ENCODE peak calls at places on chromosomes 6 and 20, in eight cellular contexts. C, V, H, K, U, N, O and F are unnamed samples.

GRCh38 chr20:38228436-38228835 is 32.1 kb downstream of the KIAA1755 start:
- DNase-seq in C (no peak), V (no peak), H (no peak), K (no peak), U (no peak), N (no peak), O (no peak), F (no peak)

GRCh38 chr20:58638467-58639181 is 12.5 kb upstream of the STX16 start:
- DNase-seq in C (no peak), V (peak; percentile 51), H (no peak), K (no peak), U (peak; percentile 7), N (no peak), O (no peak), F (no peak)

GRCh38 chr6:132715204-132715603 is 1.3 kb upstream of the VNN1 start:
- DNase-seq in C (peak; percentile 50), V (no peak), H (no peak), K (peak; percentile 65), U (no peak), N (no peak), O (peak; percentile 13), F (peak; percentile 70)

GRCh38 chr6:168129292-168130167 is 50.5 kb upstream of the FRMD1 start:
- DNase-seq in C (no peak), V (no peak), H (no peak), K (no peak), U (no peak), N (no peak), O (no peak), F (no peak)

GRCh38 chr20:31572042-31572700 is 32.9 kb upstream of the ID1 start:
- DNase-seq in C (no peak), V (no peak), H (no peak), K (no peak), U (no peak), N (no peak), O (no peak), F (no peak)

GRCh38 chr6:10402648-10403311 is 12.1 kb downstream of the TFAP2A start:
- DNase-seq in C (no peak), V (no peak), H (no peak), K (no peak), U (no peak), N (no peak), O (no peak), F (no peak)

GRCh38 chr6:151059612-151060095 is 180.1 kb upstream of the AKAP12 start:
- DNase-seq in C (no peak), V (no peak), H (no peak), K (no peak), U (no peak), N (no peak), O (no peak), F (no peak)

GRCh38 chr6:73564578-73565345 is 43.9 kb upstream of the EEF1A1 start:
- DNase-seq in C (no peak), V (no peak), H (no peak), K (no peak), U (no peak), N (no peak), O (no peak), F (no peak)

GRCh38 chr6:90479603-90479926 is 107.3 kb downstream of the MAP3K7 start:
- DNase-seq in C (no peak), V (no peak), H (no peak), K (no peak), U (no peak), N (no peak), O (no peak), F (no peak)

GRCh38 chr6:129500958-129501381 is 209.0 kb downstream of the ARHGAP18 start:
- DNase-seq in C (no peak), V (no peak), H (no peak), K (peak; percentile 44), U (no peak), N (no peak), O (no peak), F (no peak)

GRCh38 chr20:35899064-35899463 is 55.2 kb downstream of the SCAND1 start:
- DNase-seq in C (no peak), V (no peak), H (no peak), K (no peak), U (no peak), N (no peak), O (no peak), F (no peak)

GRCh38 chr6:51299649-51300380 is 481.1 kb downstream of the TFAP2B start:
- DNase-seq in C (no peak), V (no peak), H (no peak), K (no peak), U (no peak), N (no peak), O (no peak), F (no peak)

GRCh38 chr20:34570859-34571306 is 12.4 kb downstream of the MAP1LC3A start:
- DNase-seq in C (no peak), V (no peak), H (peak; percentile 5), K (no peak), U (no peak), N (no peak), O (no peak), F (peak; percentile 43)

GRCh38 chr6:21594427-21595264 is 1.1 kb downstream of the SOX4 start:
- DNase-seq in C (peak; percentile 68), V (peak; percentile 91), H (peak; percentile 76), K (peak; percentile 29), U (peak; percentile 59), N (peak; percentile 32), O (peak; percentile 60), F (peak; percentile 67)

GRCh38 chr6:144277605-144278227 is 7.4 kb upstream of the UTRN start:
- DNase-seq in C (no peak), V (no peak), H (no peak), K (no peak), U (no peak), N (no peak), O (no peak), F (no peak)

GRCh38 chr6:105045546-105045945 is 88.6 kb downstream of the LIN28B start:
- DNase-seq in C (no peak), V (no peak), H (no peak), K (peak; percentile 77), U (no peak), N (no peak), O (no peak), F (no peak)

GRCh38 chr6:52144196-52145076 is 41.7 kb upstream of the IL17A start:
- DNase-seq in C (no peak), V (no peak), H (no peak), K (no peak), U (no peak), N (no peak), O (no peak), F (no peak)

GRCh38 chr20:61236677-61237076 is 15.4 kb upstream of the CDH4 start:
- DNase-seq in C (no peak), V (no peak), H (no peak), K (no peak), U (no peak), N (no peak), O (no peak), F (no peak)

GRCh38 chr20:61234224-61234623 is 17.8 kb upstream of the CDH4 start:
- DNase-seq in C (no peak), V (no peak), H (no peak), K (no peak), U (no peak), N (no peak), O (no peak), F (no peak)

GRCh38 chr20:61230166-61230565 is 21.9 kb upstream of the CDH4 start:
- DNase-seq in C (no peak), V (no peak), H (no peak), K (no peak), U (no peak), N (no peak), O (no peak), F (no peak)

GRCh38 chr20:61233590-61233989 is 18.5 kb upstream of the CDH4 start:
- DNase-seq in C (no peak), V (no peak), H (no peak), K (no peak), U (no peak), N (no peak), O (no peak), F (no peak)
- H3K27me3 ChIP-seq in C (no peaks in the 10 kb centered on the region), V (no peaks in the 10 kb centered on the region), H (no peaks in the 10 kb centered on the region), K (peaks cover 6% of the 10 kb centered on the region), U (no peaks in the 10 kb centered on the region), N (no peaks in the 10 kb centered on the region), O (peaks cover 4% of the 10 kb centered on the region), F (no peaks in the 10 kb centered on the region)

GRCh38 chr6:36605560-36606391 is 11.6 kb downstream of the SRSF3 start:
- DNase-seq in C (no peak), V (no peak), H (no peak), K (no peak), U (no peak), N (no peak), O (no peak), F (peak; percentile 12)
- TF ChIP-seq POLR2A in C (no peak), V (no peak), H (no peak), K (peak; percentile 23), U (no peak), N (no peak), O (no peak), F (no peak)

DNA sequence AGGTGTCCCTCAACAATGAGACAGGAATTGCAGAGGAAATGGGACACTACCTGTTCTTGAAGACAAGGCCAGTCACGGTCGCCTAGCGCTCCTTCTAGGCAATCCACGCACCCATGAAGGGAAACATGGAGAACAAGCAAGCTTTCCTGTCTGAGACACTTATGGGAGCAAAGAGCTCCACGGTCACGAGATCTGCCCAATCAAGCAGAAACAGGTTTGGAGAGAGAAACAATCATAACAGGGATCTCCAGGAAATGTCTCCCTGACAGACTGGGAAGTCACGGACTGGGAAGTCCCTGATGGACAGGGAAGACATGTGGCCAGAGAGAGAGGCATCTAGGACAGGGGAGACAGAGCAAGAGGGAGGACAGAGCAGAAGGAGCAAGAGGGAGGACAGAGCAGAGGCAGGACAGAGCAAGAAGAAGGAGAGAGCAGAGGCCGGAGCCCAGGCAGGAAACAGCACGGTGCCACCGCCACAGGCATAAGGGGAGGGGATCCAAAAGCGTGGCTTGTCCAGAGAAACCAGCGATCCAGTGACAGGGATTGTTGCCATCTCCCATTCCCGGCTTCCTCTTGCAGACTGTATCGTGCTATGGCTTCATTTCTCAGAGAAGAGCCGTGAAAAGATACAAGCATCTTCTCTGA is 167.8 kb upstream of the ZNF337 start:
- DNase-seq in C (no peak), V (no peak), H (no peak), K (no peak), U (no peak), N (no peak), O (no peak), F (no peak)
- H3K27me3 ChIP-seq in C (no peaks in the 10 kb centered on the region), V (no peaks in the 10 kb centered on the region), H (no peaks in the 10 kb centered on the region), K (peaks cover 92% of the 10 kb centered on the region), U (no peaks in the 10 kb centered on the region), N (peaks cover 11% of the 10 kb centered on the region), O (peaks cover 83% of the 10 kb centered on the region), F (no peaks in the 10 kb centered on the region)

DNA sequence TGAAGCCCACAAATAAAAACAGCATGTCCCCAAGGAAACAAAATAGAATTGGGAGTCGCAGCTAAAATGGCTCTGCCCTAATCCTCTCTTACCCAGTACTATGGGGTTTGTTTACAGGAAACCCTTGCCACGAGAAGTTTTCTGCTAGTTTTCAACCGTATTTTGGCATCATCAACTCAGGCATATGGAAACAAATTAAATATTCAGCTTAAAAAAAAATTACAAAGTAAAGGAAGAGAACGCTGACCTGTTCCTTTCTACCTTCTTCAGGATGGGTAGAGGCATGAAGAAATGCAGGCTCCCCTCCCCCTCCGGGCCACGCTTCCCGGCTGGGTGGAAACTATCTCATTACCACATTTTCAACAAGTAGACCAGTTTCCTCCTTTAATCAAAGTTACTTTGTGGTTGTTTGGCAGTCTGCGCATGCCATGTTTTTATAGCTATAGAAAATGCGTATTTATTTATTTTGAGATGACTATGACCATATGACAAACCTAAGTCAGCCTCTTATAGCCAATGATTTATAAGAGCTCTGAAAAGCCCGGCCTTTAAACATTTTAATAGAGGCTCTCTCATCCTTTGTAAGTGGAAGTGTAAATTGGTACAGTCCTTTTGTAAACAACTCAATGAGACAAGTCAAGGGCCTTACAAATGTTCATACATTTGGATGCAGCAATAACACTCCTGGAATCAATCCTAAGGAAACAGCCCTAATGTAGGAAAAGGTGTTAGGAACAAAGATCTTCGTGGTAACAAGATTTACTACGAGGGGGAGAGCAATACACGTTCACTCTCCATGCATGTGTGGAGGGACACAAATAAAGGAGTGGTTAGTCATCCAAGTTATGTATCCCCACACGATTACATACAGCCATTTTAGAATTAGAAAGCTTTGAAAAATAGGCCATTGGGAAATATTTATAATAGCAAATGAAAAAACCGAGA is 16.1 kb upstream of the ZNF217 start:
- DNase-seq in C (no peak), V (peak; percentile 90), H (peak; percentile 73), K (no peak), U (no peak), N (no peak), O (peak; percentile 66), F (no peak)
- TF ChIP-seq POLR2A in C (no peak), V (no peak), H (no peak), K (no peak), U (no peak), N (no peak), O (no peak), F (no peak)